ENCODE peak calls at places on chromosomes 6 and 20, in eight cellular contexts. F is mucosa of descending colon, L is adrenal gland, E is H9, P is IMR-90, A is suprapubic skin, B is BE2C, H is breast epithelium. Q is an unnamed sample. For H3K4me1, the result is how much of the 10 kb centered on the place peaks cover.

GRCh38 chr6:49618257-49618656 is 18.4 kb downstream of the RHAG start:
- DNase-seq in L (no peak), A (no peak), B (no peak), P (no peak), E (no peak), H (no peak), F (no peak), Q (no peak)

GRCh38 chr6:161080263-161080970 is 88.8 kb downstream of the MAP3K4 start:
- DNase-seq in P (no peak), F (no peak), L (no peak), H (no peak), E (no peak), B (no peak), A (no peak), Q (no peak)

GRCh38 chr6:30394139-30394538 is 49.2 kb downstream of the RPP21 start:
- DNase-seq in L (no peak), E (no peak), P (no peak), H (no peak), F (peak), A (no peak), B (no peak), Q (no peak)

GRCh38 chr20:37552415-37552814 is 24.7 kb upstream of the BLCAP start:
- DNase-seq in F (no peak), P (peak), B (no peak), A (no peak), E (no peak), L (no peak), H (no peak), Q (no peak)

GRCh38 chr20:33337531-33338165 is 54.6 kb downstream of the BPIFB1 start:
- DNase-seq in H (no peak), L (no peak), F (no peak), P (no peak), B (no peak), E (no peak), A (no peak), Q (no peak)

GRCh38 chr6:138600726-138601125 is 101.4 kb upstream of the NHSL1 start:
- DNase-seq in P (peak), F (no peak), L (no peak), B (no peak), E (no peak), A (no peak), H (no peak), Q (no peak)

GRCh38 chr6:108619431-108620197 is 58.9 kb downstream of the FOXO3 start:
- DNase-seq in L (no peak), E (no peak), H (no peak), B (no peak), F (no peak), A (no peak), P (peak), Q (no peak)

GRCh38 chr6:44074383-44075136 is 52.7 kb downstream of the MRPL14 start:
- DNase-seq in P (peak), E (peak), A (peak), F (peak), L (peak), B (peak), H (no peak), Q (peak)

GRCh38 chr6:161132384-161132783 is 140.8 kb downstream of the MAP3K4 start:
- DNase-seq in L (no peak), B (no peak), H (no peak), E (no peak), F (no peak), A (no peak), P (no peak), Q (no peak)

GRCh38 chr6:116564921-116565872 is 6.1 kb upstream of the RWDD1 start:
- DNase-seq in F (no peak), A (peak), E (no peak), L (no peak), H (no peak), P (no peak), B (peak), Q (no peak)

GRCh38 chr20:19673575-19673974 is 84.5 kb upstream of the RIN2 start:
- DNase-seq in B (no peak), A (no peak), H (no peak), P (no peak), L (no peak), F (no peak), E (no peak), Q (no peak)

GRCh38 chr6:41718828-41719227 is 16.6 kb downstream of the TFEB start:
- DNase-seq in B (no peak), P (no peak), F (no peak), A (no peak), E (no peak), L (no peak), H (no peak), Q (no peak)

GRCh38 chr6:76264466-76264865 is 192.0 kb upstream of the IMPG1 start:
- DNase-seq in B (no peak), P (no peak), A (no peak), H (no peak), F (no peak), E (no peak), L (no peak), Q (no peak)

GRCh38 chr6:137543114-137543513 is 48.9 kb upstream of the OLIG3 start:
- DNase-seq in H (no peak), E (no peak), F (no peak), A (no peak), B (no peak), P (no peak), L (no peak), Q (no peak)

GRCh38 chr6:163897030-163897429 is 482.5 kb downstream of the QKI start:
- DNase-seq in E (no peak), H (no peak), L (peak), A (no peak), B (no peak), F (no peak), P (peak), Q (no peak)

GRCh38 chr20:62123450-62124118 is 1.3 kb downstream of the LSM14B start:
- DNase-seq in P (peak), F (no peak), B (no peak), L (no peak), H (no peak), E (no peak), A (peak), Q (no peak)

GRCh38 chr6:19410477-19410876 is 426.7 kb upstream of the ID4 start:
- DNase-seq in A (no peak), B (no peak), E (no peak), P (peak), H (no peak), F (no peak), L (no peak), Q (no peak)

GRCh38 chr6:15897063-15897934 is 231.6 kb upstream of the MYLIP start:
- DNase-seq in F (no peak), L (peak), B (no peak), E (no peak), P (peak), A (no peak), H (no peak), Q (no peak)

GRCh38 chr20:10249822-10250221 is 31.2 kb downstream of the SNAP25 start:
- DNase-seq in F (no peak), E (no peak), A (no peak), L (no peak), B (no peak), H (no peak), P (no peak), Q (no peak)

GRCh38 chr20:2296545-2297351 is 947 bp downstream of the TGM3 start:
- DNase-seq in H (no peak), F (no peak), A (no peak), P (no peak), L (no peak), B (no peak), E (no peak), Q (no peak)

GRCh38 chr20:43379239-43379917 is 78.3 kb upstream of the SRSF6 start:
- DNase-seq in E (no peak), L (no peak), P (peak), H (no peak), A (no peak), F (no peak), B (no peak), Q (no peak)

GRCh38 chr20:37354210-37355195 is 8.6 kb downstream of the SRC start:
- DNase-seq in F (peak), A (no peak), H (no peak), E (no peak), P (no peak), B (no peak), L (peak), Q (peak)

GRCh38 chr20:17381701-17382100 is 149.5 kb downstream of the BFSP1 start:
- DNase-seq in E (no peak), L (no peak), A (no peak), F (no peak), H (no peak), P (no peak), B (no peak), Q (no peak)

GRCh38 chr6:147699637-147700036 is 191.1 kb downstream of the SAMD5 start:
- DNase-seq in E (no peak), P (peak), A (no peak), H (no peak), F (no peak), L (no peak), B (no peak), Q (no peak)

GRCh38 chr6:80537321-80537972 is 431.0 kb downstream of the BCKDHB start:
- DNase-seq in B (no peak), E (no peak), L (no peak), A (no peak), P (peak), F (no peak), H (no peak), Q (no peak)

GRCh38 chr6:159110013-159110412 is 59.2 kb upstream of the FNDC1 start:
- DNase-seq in A (no peak), L (peak), F (no peak), P (peak), E (peak), H (no peak), B (peak), Q (peak)

GRCh38 chr6:157962601-157963084 is 19.0 kb upstream of the SYNJ2 start:
- DNase-seq in E (no peak), F (peak), L (no peak), P (peak), B (no peak), A (no peak), H (no peak), Q (no peak)

GRCh38 chr20:54208492-54209044 is 681 bp downstream of the PFDN4 start:
- DNase-seq in A (peak), E (no peak), H (no peak), B (peak), F (no peak), P (peak), L (no peak), Q (no peak)

GRCh38 chr6:167652701-167653095 is 174.0 kb upstream of the AFDN start:
- DNase-seq in A (peak), B (no peak), F (no peak), P (no peak), H (no peak), E (peak), L (no peak), Q (no peak)

GRCh38 chr6:33684428-33684896 is 27.0 kb downstream of the UQCC2 start:
- DNase-seq in F (no peak), E (no peak), P (no peak), H (no peak), A (no peak), L (no peak), B (no peak), Q (no peak)

GRCh38 chr20:17620371-17621228 is 50.7 kb downstream of the DSTN start:
- DNase-seq in E (peak), F (peak), P (no peak), A (no peak), H (peak), L (no peak), B (no peak), Q (peak)

GRCh38 chr6:170208171-170208601 is 82.7 kb downstream of the DLL1 start:
- DNase-seq in B (no peak), L (no peak), H (no peak), F (no peak), P (no peak), A (peak), E (no peak), Q (peak)

GRCh38 chr6:41257369-41258195 is 28.9 kb downstream of the TREM1 start:
- DNase-seq in A (no peak), B (no peak), P (peak), F (no peak), H (no peak), L (peak), E (no peak), Q (peak)

GRCh38 chr6:107115695-107116327 is 496 bp upstream of the BEND3 start:
- DNase-seq in P (no peak), H (no peak), L (peak), F (peak), E (peak), A (no peak), B (peak), Q (peak)

GRCh38 chr6:35024601-35025054 is 116.5 kb downstream of the TCP11 start:
- DNase-seq in B (peak), F (peak), E (no peak), A (no peak), P (peak), H (no peak), L (peak), Q (peak)
- H3K4me1 ChIP-seq in B (under half), F (under half), E (under half), A (half or more), P (under half), H (under half), L (half or more), Q (half or more)

GRCh38 chr6:84867521-84867920 is 103.1 kb upstream of the TBX18 start:
- DNase-seq in B (no peak), L (no peak), H (no peak), A (no peak), E (no peak), F (no peak), P (no peak), Q (no peak)

GRCh38 chr6:84870693-84871092 is 106.3 kb upstream of the TBX18 start:
- DNase-seq in F (no peak), L (no peak), B (no peak), P (no peak), A (no peak), H (no peak), E (no peak), Q (no peak)

GRCh38 chr6:84872996-84873395 is 108.6 kb upstream of the TBX18 start:
- DNase-seq in A (no peak), E (no peak), P (no peak), F (no peak), B (no peak), H (no peak), L (no peak), Q (no peak)

GRCh38 chr6:84868149-84868548 is 103.8 kb upstream of the TBX18 start:
- DNase-seq in A (no peak), H (no peak), L (no peak), B (no peak), F (no peak), P (no peak), E (no peak), Q (no peak)

GRCh38 chr6:84871925-84872324 is 107.5 kb upstream of the TBX18 start:
- DNase-seq in E (no peak), L (no peak), A (no peak), F (no peak), P (no peak), B (no peak), H (no peak), Q (no peak)
- H3K4me1 ChIP-seq in E (under half), L (under half), A (under half), F (under half), P (under half), B (under half), H (under half), Q (under half)

GRCh38 chr20:59684685-59685212 is 80.4 kb downstream of the PHACTR3 start:
- DNase-seq in A (no peak), E (no peak), B (no peak), L (no peak), H (no peak), P (no peak), F (no peak), Q (no peak)
- H3K4me1 ChIP-seq in A (under half), E (under half), B (under half), L (under half), H (under half), P (under half), F (under half), Q (under half)

GRCh38 chr6:87174078-87174579 is 18.8 kb downstream of the ZNF292 start:
- DNase-seq in A (no peak), B (no peak), P (no peak), H (no peak), F (no peak), L (no peak), E (no peak), Q (no peak)
- H3K4me1 ChIP-seq in A (under half), B (under half), P (under half), H (under half), F (under half), L (under half), E (under half), Q (half or more)

GRCh38 chr6:26163733-26164505 is 76.7 kb downstream of the HFE start:
- DNase-seq in B (no peak), A (no peak), E (no peak), H (no peak), P (no peak), L (no peak), F (no peak), Q (no peak)

GRCh38 chr6:26162399-26162798 is 75.2 kb downstream of the HFE start:
- DNase-seq in B (no peak), H (no peak), E (no peak), A (no peak), L (no peak), F (no peak), P (no peak), Q (no peak)

GRCh38 chr6:26159417-26160273 is 72.4 kb downstream of the HFE start:
- DNase-seq in A (no peak), E (no peak), B (no peak), P (no peak), H (no peak), L (no peak), F (no peak), Q (no peak)

GRCh38 chr6:26158581-26159416 is 71.6 kb downstream of the HFE start:
- DNase-seq in B (peak), E (no peak), L (peak), P (peak), H (peak), A (peak), F (peak), Q (peak)

GRCh38 chr6:26161322-26161721 is 74.1 kb downstream of the HFE start:
- DNase-seq in E (no peak), A (no peak), P (no peak), H (no peak), F (no peak), B (no peak), L (no peak), Q (no peak)
- H3K4me1 ChIP-seq in E (under half), A (under half), P (under half), H (under half), F (under half), B (under half), L (under half), Q (under half)

GRCh38 chr6:35674594-35674993 is 14.1 kb downstream of the FKBP5 start:
- DNase-seq in H (no peak), B (no peak), A (no peak), L (no peak), P (no peak), E (no peak), F (no peak), Q (no peak)
- H3K4me1 ChIP-seq in H (under half), B (under half), A (half or more), L (under half), P (under half), E (under half), F (under half), Q (half or more)

GRCh38 chr20:13873814-13874213 is 89.0 kb downstream of the NDUFAF5 start:
- DNase-seq in E (peak), H (no peak), A (no peak), P (no peak), L (no peak), B (no peak), F (no peak), Q (no peak)
- H3K4me1 ChIP-seq in E (under half), H (under half), A (under half), P (under half), L (under half), B (under half), F (under half), Q (under half)

GRCh38 chr6:39208233-39208720 is 21.0 kb downstream of the KCNK5 start:
- DNase-seq in F (no peak), H (no peak), E (no peak), P (no peak), L (no peak), A (no peak), B (no peak), Q (peak)
- H3K4me1 ChIP-seq in F (under half), H (under half), E (under half), P (under half), L (under half), A (under half), B (under half), Q (half or more)

DNA sequence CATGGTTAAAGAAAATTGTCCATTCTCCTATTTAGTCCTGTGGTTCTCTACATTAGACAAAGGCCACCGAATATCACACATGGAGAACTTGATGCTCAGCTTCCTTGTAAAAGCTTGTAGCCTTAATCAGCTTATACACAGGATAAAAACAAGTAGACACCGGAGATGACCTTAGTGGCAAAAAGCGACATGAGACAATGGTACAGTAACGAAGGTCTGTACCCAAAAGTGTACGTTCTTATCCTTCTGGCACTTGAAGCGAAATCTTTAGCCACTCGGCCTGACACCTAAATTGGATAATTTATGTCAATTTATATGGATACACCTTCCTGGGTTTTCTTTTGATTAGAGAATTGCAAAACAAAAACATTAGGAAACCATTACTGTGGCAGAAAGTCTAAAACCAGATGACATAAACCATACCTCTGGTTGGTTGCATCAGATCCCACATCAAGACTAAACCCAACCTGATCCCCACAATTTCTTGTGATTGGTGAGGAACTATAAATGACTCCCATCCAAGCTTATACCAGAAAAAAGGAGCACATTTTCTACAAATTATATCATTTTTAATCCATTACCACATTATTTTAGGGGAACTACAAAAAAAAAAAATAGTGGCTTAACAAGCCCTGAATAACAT is 6.1 kb downstream of the RBM39 start:
- DNase-seq in F (no peak), H (no peak), L (no peak), B (no peak), A (no peak), P (no peak), E (no peak), Q (no peak)
- H3K4me1 ChIP-seq in F (half or more), H (under half), L (under half), B (under half), A (half or more), P (under half), E (under half), Q (half or more)

DNA sequence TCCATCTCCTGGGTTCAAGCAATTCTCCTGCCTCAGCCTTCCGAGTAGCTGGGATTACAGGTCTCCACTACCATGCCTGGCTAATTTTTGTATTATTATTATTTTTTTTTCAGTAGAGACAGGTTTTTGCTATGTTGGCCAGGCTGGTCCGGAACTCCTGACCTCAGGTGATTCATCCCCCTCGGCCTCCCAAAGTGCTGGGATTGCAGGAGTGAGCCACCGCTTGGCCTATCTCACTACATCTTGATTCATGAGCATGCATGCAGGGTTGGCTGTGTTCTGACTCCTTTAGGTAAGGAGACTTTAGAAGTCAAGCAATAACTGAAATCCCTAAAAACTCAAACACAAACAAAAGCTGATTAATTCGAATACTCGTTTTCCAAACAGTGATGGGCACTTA is 80.9 kb downstream of the GJA1 start:
- DNase-seq in P (peak), B (no peak), A (no peak), L (no peak), F (no peak), H (no peak), E (no peak), Q (no peak)
- H3K4me1 ChIP-seq in P (under half), B (under half), A (under half), L (under half), F (under half), H (under half), E (under half), Q (under half)